ENCODE peak calls at places on chromosome 2, in six cellular contexts. One of them, this sample, is unnamed.

GRCh38 chr2:20107776-20108175 is 56.3 kb upstream of the LAPTM4A start:
- DNase-seq in IMR-90: peak; percentile 46
- DNase-seq in H1: no peak
- DNase-seq in mesenchymal stem cell: peak; percentile 54
- DNase-seq in trophoblast cell: no peak
- DNase-seq in H9: no peak
- DNase-seq in this sample: no peak

GRCh38 chr2:230023313-230023712 is 45.4 kb downstream of the SLC16A14 start:
- DNase-seq in IMR-90: no peak
- DNase-seq in H1: peak; percentile 41
- DNase-seq in mesenchymal stem cell: no peak
- DNase-seq in trophoblast cell: peak; percentile 5
- DNase-seq in H9: peak; percentile 35
- DNase-seq in this sample: no peak

GRCh38 chr2:176080540-176081355 is 3.0 kb downstream of the EVX2 start:
- DNase-seq in IMR-90: no peak
- DNase-seq in H1: peak; percentile 65
- DNase-seq in mesenchymal stem cell: no peak
- DNase-seq in trophoblast cell: peak; percentile 11
- DNase-seq in H9: peak; percentile 58
- DNase-seq in this sample: no peak

GRCh38 chr2:177211148-177211547 is 1.4 kb upstream of the HNRNPA3 start:
- DNase-seq in IMR-90: no peak
- DNase-seq in H1: no peak
- DNase-seq in mesenchymal stem cell: no peak
- DNase-seq in trophoblast cell: no peak
- DNase-seq in H9: no peak
- DNase-seq in this sample: no peak

GRCh38 chr2:75500633-75501032 is 60.1 kb downstream of the EVA1A start:
- DNase-seq in IMR-90: peak; percentile 54
- DNase-seq in H1: no peak
- DNase-seq in mesenchymal stem cell: no peak
- DNase-seq in trophoblast cell: no peak
- DNase-seq in H9: no peak
- DNase-seq in this sample: no peak

GRCh38 chr2:107808986-107809385 is 17.7 kb upstream of the RGPD4 start:
- DNase-seq in IMR-90: no peak
- DNase-seq in H1: no peak
- DNase-seq in mesenchymal stem cell: no peak
- DNase-seq in trophoblast cell: no peak
- DNase-seq in H9: no peak
- DNase-seq in this sample: no peak

GRCh38 chr2:101368371-101368770 is 18.9 kb downstream of the CREG2 start:
- DNase-seq in IMR-90: no peak
- DNase-seq in H1: no peak
- DNase-seq in mesenchymal stem cell: no peak
- DNase-seq in trophoblast cell: no peak
- DNase-seq in H9: no peak
- DNase-seq in this sample: no peak

GRCh38 chr2:60677376-60677775 is 78.7 kb upstream of the PAPOLG start:
- DNase-seq in IMR-90: no peak
- DNase-seq in H1: no peak
- DNase-seq in mesenchymal stem cell: no peak
- DNase-seq in trophoblast cell: no peak
- DNase-seq in H9: no peak
- DNase-seq in this sample: no peak

GRCh38 chr2:174335605-174336402 is 1.1 kb downstream of the SP9 start:
- DNase-seq in IMR-90: no peak
- DNase-seq in H1: peak; percentile 74
- DNase-seq in mesenchymal stem cell: peak; percentile 33
- DNase-seq in trophoblast cell: no peak
- DNase-seq in H9: peak; percentile 78
- DNase-seq in this sample: peak; percentile 50

GRCh38 chr2:213129311-213129710 is 22.1 kb downstream of the IKZF2 start:
- DNase-seq in IMR-90: no peak
- DNase-seq in H1: no peak
- DNase-seq in mesenchymal stem cell: no peak
- DNase-seq in trophoblast cell: no peak
- DNase-seq in H9: no peak
- DNase-seq in this sample: no peak

GRCh38 chr2:104574367-104574766 is 279.5 kb upstream of the POU3F3 start:
- DNase-seq in IMR-90: no peak
- DNase-seq in H1: no peak
- DNase-seq in mesenchymal stem cell: no peak
- DNase-seq in trophoblast cell: no peak
- DNase-seq in H9: no peak
- DNase-seq in this sample: no peak

GRCh38 chr2:226649871-226650660 is 149.6 kb downstream of the IRS1 start:
- DNase-seq in IMR-90: peak; percentile 98
- DNase-seq in H1: peak; percentile 56
- DNase-seq in mesenchymal stem cell: peak; percentile 100
- DNase-seq in trophoblast cell: no peak
- DNase-seq in H9: peak; percentile 82
- DNase-seq in this sample: peak; percentile 15

GRCh38 chr2:153169567-153169966 is 309.0 kb downstream of the RPRM start:
- DNase-seq in IMR-90: no peak
- DNase-seq in H1: no peak
- DNase-seq in mesenchymal stem cell: no peak
- DNase-seq in trophoblast cell: no peak
- DNase-seq in H9: no peak
- DNase-seq in this sample: no peak

DNA sequence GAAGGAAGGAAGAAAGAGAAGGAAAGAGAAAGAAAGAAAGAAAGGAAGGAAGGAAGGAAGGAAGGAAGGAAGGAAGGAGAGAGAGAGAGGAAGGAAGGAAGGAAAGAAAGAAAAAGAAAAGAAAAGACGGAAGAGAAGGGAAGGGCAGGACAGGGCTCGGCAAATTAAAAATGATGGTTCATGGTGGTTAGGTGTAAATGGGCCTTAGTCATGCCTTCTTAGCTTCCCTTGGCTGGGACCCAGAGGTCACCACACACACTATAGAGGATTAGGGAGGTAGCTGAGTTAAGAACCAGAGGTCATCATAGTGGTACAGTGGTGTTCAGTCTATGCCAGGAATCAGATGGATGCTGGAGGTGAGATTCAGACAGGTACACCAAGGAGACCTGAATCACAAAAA is 9.3 kb upstream of the ATL2 start:
- DNase-seq in IMR-90: no peak
- DNase-seq in H1: no peak
- DNase-seq in mesenchymal stem cell: no peak
- DNase-seq in trophoblast cell: no peak
- DNase-seq in H9: no peak
- DNase-seq in this sample: no peak
- H2AK5ac ChIP-seq in IMR-90: no peak overlapping the region
- H2AK5ac ChIP-seq in H1: no peak overlapping the region
- H2AK5ac ChIP-seq in mesenchymal stem cell: no peak overlapping the region
- H2AK5ac ChIP-seq in trophoblast cell: no peak overlapping the region
- H2AK5ac ChIP-seq in H9: no peak overlapping the region
- H2AK5ac ChIP-seq in this sample: no peak overlapping the region

DNA sequence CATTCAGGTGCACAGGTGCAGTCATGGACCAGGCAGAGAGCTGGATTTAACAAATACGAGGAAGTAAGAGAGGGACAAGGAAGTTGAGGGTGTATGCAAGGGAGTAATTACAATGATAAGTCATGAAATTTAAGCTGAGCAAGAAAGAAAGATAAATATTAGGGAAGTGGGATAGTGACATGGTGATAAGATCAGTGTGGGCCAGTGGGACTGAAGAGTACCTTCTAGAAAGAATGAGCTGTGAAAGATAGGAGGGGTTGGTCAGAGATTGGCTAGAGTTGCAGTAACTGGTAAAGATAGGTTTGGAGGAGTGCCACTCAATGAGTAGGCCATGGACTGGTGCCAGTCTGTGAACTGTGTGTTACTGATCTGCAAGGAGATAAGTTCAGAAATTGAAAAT is 200.8 kb upstream of the SIX3 start:
- DNase-seq in IMR-90: peak; percentile 12
- DNase-seq in H1: no peak
- DNase-seq in mesenchymal stem cell: no peak
- DNase-seq in trophoblast cell: no peak
- DNase-seq in H9: no peak
- DNase-seq in this sample: no peak
- H2AFZ ChIP-seq in IMR-90: no peak overlapping the region
- H2AFZ ChIP-seq in H1: no peak overlapping the region
- H2AFZ ChIP-seq in mesenchymal stem cell: no peak overlapping the region
- H2AFZ ChIP-seq in trophoblast cell: no peak overlapping the region
- H2AFZ ChIP-seq in H9: no peak overlapping the region
- H2AFZ ChIP-seq in this sample: no peak overlapping the region

GRCh38 chr2:120743657-120744056 is 8.0 kb downstream of the GLI2 start:
- DNase-seq in IMR-90: no peak
- DNase-seq in H1: peak; percentile 39
- DNase-seq in mesenchymal stem cell: no peak
- DNase-seq in trophoblast cell: no peak
- DNase-seq in H9: peak; percentile 25
- DNase-seq in this sample: no peak

GRCh38 chr2:120738786-120739771 is 3.4 kb downstream of the GLI2 start:
- DNase-seq in IMR-90: no peak
- DNase-seq in H1: peak; percentile 59
- DNase-seq in mesenchymal stem cell: peak; percentile 62
- DNase-seq in trophoblast cell: no peak
- DNase-seq in H9: peak; percentile 59
- DNase-seq in this sample: peak; percentile 67

GRCh38 chr2:120741514-120742448 is 6.1 kb downstream of the GLI2 start:
- DNase-seq in IMR-90: no peak
- DNase-seq in H1: peak; percentile 76
- DNase-seq in mesenchymal stem cell: peak; percentile 63
- DNase-seq in trophoblast cell: no peak
- DNase-seq in H9: peak; percentile 45
- DNase-seq in this sample: peak; percentile 69

GRCh38 chr2:120740375-120740764 is 4.7 kb downstream of the GLI2 start:
- DNase-seq in IMR-90: no peak
- DNase-seq in H1: peak; percentile 39
- DNase-seq in mesenchymal stem cell: no peak
- DNase-seq in trophoblast cell: no peak
- DNase-seq in H9: peak; percentile 54
- DNase-seq in this sample: peak; percentile 57

GRCh38 chr2:120740765-120741513 is 5.3 kb downstream of the GLI2 start:
- DNase-seq in IMR-90: peak; percentile 41
- DNase-seq in H1: peak; percentile 72
- DNase-seq in mesenchymal stem cell: peak; percentile 83
- DNase-seq in trophoblast cell: no peak
- DNase-seq in H9: peak; percentile 80
- DNase-seq in this sample: peak; percentile 74
- H2BK5ac ChIP-seq in IMR-90: peak overlapping the region; percentile 38
- H2BK5ac ChIP-seq in H1: peak overlapping the region; percentile 97
- H2BK5ac ChIP-seq in mesenchymal stem cell: peak overlapping the region; percentile 3
- H2BK5ac ChIP-seq in trophoblast cell: no peak overlapping the region
- H2BK5ac ChIP-seq in H9: peak overlapping the region; percentile 29
- H2BK5ac ChIP-seq in this sample: peak overlapping the region; percentile 19

GRCh38 chr2:37387143-37387835 is 42.9 kb downstream of the QPCT start:
- DNase-seq in IMR-90: peak; percentile 93
- DNase-seq in H1: peak; percentile 23
- DNase-seq in mesenchymal stem cell: peak; percentile 77
- DNase-seq in trophoblast cell: peak; percentile 91
- DNase-seq in H9: no peak
- DNase-seq in this sample: no peak

GRCh38 chr2:37388074-37388473 is 43.6 kb downstream of the QPCT start:
- DNase-seq in IMR-90: peak; percentile 97
- DNase-seq in H1: peak; percentile 1
- DNase-seq in mesenchymal stem cell: peak; percentile 88
- DNase-seq in trophoblast cell: peak; percentile 90
- DNase-seq in H9: no peak
- DNase-seq in this sample: no peak

GRCh38 chr2:37390777-37391176 is 46.3 kb downstream of the QPCT start:
- DNase-seq in IMR-90: no peak
- DNase-seq in H1: no peak
- DNase-seq in mesenchymal stem cell: no peak
- DNase-seq in trophoblast cell: no peak
- DNase-seq in H9: no peak
- DNase-seq in this sample: no peak

GRCh38 chr2:37389984-37390765 is 45.7 kb downstream of the QPCT start:
- DNase-seq in IMR-90: peak; percentile 96
- DNase-seq in H1: peak; percentile 44
- DNase-seq in mesenchymal stem cell: peak; percentile 92
- DNase-seq in trophoblast cell: peak; percentile 81
- DNase-seq in H9: peak; percentile 67
- DNase-seq in this sample: no peak

GRCh38 chr2:37389395-37389794 is 45.0 kb downstream of the QPCT start:
- DNase-seq in IMR-90: no peak
- DNase-seq in H1: peak; percentile 23
- DNase-seq in mesenchymal stem cell: no peak
- DNase-seq in trophoblast cell: no peak
- DNase-seq in H9: no peak
- DNase-seq in this sample: no peak
- H2AK5ac ChIP-seq in IMR-90: peak overlapping the region; percentile 52
- H2AK5ac ChIP-seq in H1: no peak overlapping the region
- H2AK5ac ChIP-seq in mesenchymal stem cell: peak overlapping the region; percentile 62
- H2AK5ac ChIP-seq in trophoblast cell: no peak overlapping the region
- H2AK5ac ChIP-seq in H9: no peak overlapping the region
- H2AK5ac ChIP-seq in this sample: no peak overlapping the region

GRCh38 chr2:85989288-85989865 is 100.6 kb upstream of the ST3GAL5 start:
- DNase-seq in IMR-90: no peak
- DNase-seq in H1: no peak
- DNase-seq in mesenchymal stem cell: no peak
- DNase-seq in trophoblast cell: peak; percentile 80
- DNase-seq in H9: peak; percentile 5
- DNase-seq in this sample: no peak
- H2AFZ ChIP-seq in IMR-90: no peak overlapping the region
- H2AFZ ChIP-seq in H1: no peak overlapping the region
- H2AFZ ChIP-seq in mesenchymal stem cell: no peak overlapping the region
- H2AFZ ChIP-seq in trophoblast cell: no peak overlapping the region
- H2AFZ ChIP-seq in H9: no peak overlapping the region
- H2AFZ ChIP-seq in this sample: no peak overlapping the region

This sample was measured in neuronal stem cell.